ENCODE peak calls at places on chromosomes 16 and 17, in six cellular contexts. C, W, P, K, M and V are unnamed samples.
A peak's percentile ranks its signal among the peaks of the same experiment; 100 is the strongest.

GRCh38 chr17:46978489-46979022 is 497 bp downstream of the RPRML start:
- DNase-seq in C (no peak), W (peak; percentile 40), P (no peak), K (no peak), M (no peak), V (no peak)

GRCh38 chr17:79029327-79030009 is 5.5 kb downstream of the C1QTNF1 start:
- DNase-seq in C (no peak), W (peak; percentile 40), P (no peak), K (no peak), M (no peak), V (peak; percentile 16)

GRCh38 chr17:66542967-66543525 is 240.6 kb downstream of the PRKCA start:
- DNase-seq in C (no peak), W (no peak), P (no peak), K (no peak), M (peak; percentile 41), V (no peak)

GRCh38 chr17:63954402-63955063 is 18.2 kb downstream of the SCN4A start:
- DNase-seq in C (no peak), W (no peak), P (no peak), K (peak; percentile 78), M (no peak), V (no peak)

GRCh38 chr17:33240397-33240796 is 52.7 kb downstream of the ASIC2 start:
- DNase-seq in C (no peak), W (no peak), P (no peak), K (no peak), M (no peak), V (no peak)

GRCh38 chr16:57623251-57624043 is 5.0 kb upstream of the ADGRG1 start:
- DNase-seq in C (peak; percentile 49), W (peak; percentile 62), P (no peak), K (no peak), M (no peak), V (peak; percentile 27)

GRCh38 chr17:57671546-57672204 is 73.4 kb downstream of the CCDC182 start:
- DNase-seq in C (peak; percentile 48), W (peak; percentile 81), P (peak; percentile 95), K (peak; percentile 70), M (peak; percentile 55), V (peak; percentile 82)

GRCh38 chr16:55622930-55623561 is 32.7 kb upstream of the SLC6A2 start:
- DNase-seq in C (no peak), W (no peak), P (no peak), K (no peak), M (no peak), V (no peak)

GRCh38 chr16:59971264-59971663 is 1237.1 kb upstream of the GOT2 start:
- DNase-seq in C (no peak), W (no peak), P (no peak), K (no peak), M (peak; percentile 71), V (no peak)

GRCh38 chr16:79608976-79609375 is 8.4 kb upstream of the MAF start:
- DNase-seq in C (no peak), W (no peak), P (no peak), K (no peak), M (no peak), V (no peak)

GRCh38 chr16:81273223-81273940 is 34.9 kb downstream of the BCO1 start:
- DNase-seq in C (no peak), W (no peak), P (no peak), K (no peak), M (no peak), V (no peak)

GRCh38 chr16:56736476-56736875 is 6.5 kb downstream of the NUP93 start:
- DNase-seq in C (no peak), W (no peak), P (no peak), K (no peak), M (no peak), V (no peak)

GRCh38 chr17:65101371-65101770 is 35.8 kb upstream of the RGS9 start:
- DNase-seq in C (no peak), W (no peak), P (no peak), K (no peak), M (no peak), V (no peak)

GRCh38 chr16:88844412-88845118 is 12.2 kb downstream of the GALNS start:
- DNase-seq in C (no peak), W (no peak), P (no peak), K (no peak), M (no peak), V (no peak)

GRCh38 chr17:7562208-7562605 is 488 bp downstream of the SENP3 start:
- DNase-seq in C (no peak), W (no peak), P (no peak), K (no peak), M (no peak), V (no peak)

GRCh38 chr16:17666293-17666692 is 195.5 kb upstream of the XYLT1 start:
- DNase-seq in C (no peak), W (no peak), P (no peak), K (no peak), M (no peak), V (no peak)

GRCh38 chr17:27413792-27414191 is 42.5 kb upstream of the KSR1 start:
- DNase-seq in C (no peak), W (no peak), P (no peak), K (no peak), M (no peak), V (no peak)

GRCh38 chr17:45270828-45271418 is 9.0 kb upstream of the SPATA32 start:
- DNase-seq in C (no peak), W (no peak), P (no peak), K (peak; percentile 36), M (no peak), V (no peak)

GRCh38 chr17:65741690-65742089 is 180.2 kb upstream of the AXIN2 start:
- DNase-seq in C (no peak), W (no peak), P (no peak), K (no peak), M (no peak), V (no peak)

GRCh38 chr16:50270510-50271147 is 4.3 kb downstream of the ADCY7 start:
- DNase-seq in C (no peak), W (peak; percentile 36), P (no peak), K (no peak), M (no peak), V (peak; percentile 23)

GRCh38 chr17:32515677-32516383 is 29.0 kb downstream of the CDK5R1 start:
- DNase-seq in C (no peak), W (no peak), P (no peak), K (no peak), M (no peak), V (no peak)

GRCh38 chr16:28210979-28211505 is 723 bp downstream of the XPO6 start:
- DNase-seq in C (peak; percentile 39), W (peak; percentile 74), P (no peak), K (peak; percentile 58), M (peak; percentile 63), V (peak; percentile 68)

GRCh38 chr16:28210264-28210663 is 1.5 kb downstream of the XPO6 start:
- DNase-seq in C (no peak), W (no peak), P (no peak), K (no peak), M (peak; percentile 32), V (no peak)

GRCh38 chr16:28212532-28212873 is 738 bp upstream of the XPO6 start:
- DNase-seq in C (no peak), W (no peak), P (no peak), K (no peak), M (no peak), V (no peak)

GRCh38 chr16:28213396-28213795 is 1.6 kb upstream of the XPO6 start:
- DNase-seq in C (no peak), W (no peak), P (no peak), K (no peak), M (peak; percentile 94), V (no peak)

DNA sequence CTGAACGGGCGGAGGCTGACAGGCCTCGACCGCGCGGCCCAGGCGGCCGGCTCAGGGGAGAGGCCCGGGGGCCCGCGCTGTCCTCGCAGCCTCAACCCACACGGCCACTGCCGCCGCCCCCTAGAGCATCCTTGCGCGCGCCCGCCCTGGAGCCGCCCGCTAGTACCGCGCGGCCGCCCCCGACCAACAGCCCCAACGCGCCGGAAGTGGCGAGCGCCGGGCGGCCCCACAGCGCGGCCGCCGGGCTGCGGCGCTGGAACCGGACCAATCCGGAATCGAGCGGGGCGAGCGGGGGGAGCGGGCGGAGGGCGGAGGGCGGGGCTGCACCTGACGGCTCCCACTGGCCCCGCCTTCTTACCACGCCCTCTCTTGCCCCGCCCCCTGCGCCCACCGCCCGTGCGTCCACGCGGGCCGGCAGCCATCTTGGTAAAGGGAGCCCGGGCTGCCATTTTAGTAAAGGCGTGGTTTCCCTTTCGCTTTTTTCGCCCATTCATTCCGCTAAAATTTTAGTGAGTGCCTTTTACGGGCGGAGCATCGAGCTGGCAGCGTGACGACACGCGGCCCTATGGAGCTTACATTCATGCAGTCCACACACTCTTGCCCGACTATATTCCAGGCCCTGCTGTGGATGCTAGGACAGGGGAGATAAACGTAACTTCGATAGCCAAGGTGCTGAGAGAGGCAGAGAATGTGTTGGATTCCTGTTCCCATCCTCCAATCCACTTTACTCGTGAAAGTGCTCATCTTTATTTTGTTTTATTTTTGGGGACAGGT is at the start of gene XPO6:
- DNase-seq in C (peak; percentile 90), W (peak; percentile 99), P (no peak), K (peak; percentile 97), M (peak; percentile 91), V (peak; percentile 96)
- TF ChIP-seq POLR2A in C (peak; percentile 48), W (no peak), P (peak; percentile 66), K (peak; percentile 79), M (peak; percentile 72), V (no peak)

GRCh38 chr17:38564254-38564605 is 41.5 kb downstream of the SRCIN1 start:
- DNase-seq in C (no peak), W (no peak), P (no peak), K (no peak), M (no peak), V (no peak)
- H3K27me3 ChIP-seq in C (peaks cover 81% of the 10 kb centered on the region), W (peaks cover 3% of the 10 kb centered on the region), P (peaks cover 11% of the 10 kb centered on the region), K (no peaks in the 10 kb centered on the region), M (peaks cover 78% of the 10 kb centered on the region), V (peaks cover 99% of the 10 kb centered on the region)

GRCh38 chr17:70181866-70182265 is 12.5 kb downstream of the KCNJ2 start:
- DNase-seq in C (no peak), W (no peak), P (no peak), K (no peak), M (peak; percentile 13), V (no peak)

GRCh38 chr17:70184207-70184606 is 14.9 kb downstream of the KCNJ2 start:
- DNase-seq in C (no peak), W (no peak), P (no peak), K (no peak), M (no peak), V (no peak)

GRCh38 chr17:70184770-70185169 is 15.4 kb downstream of the KCNJ2 start:
- DNase-seq in C (no peak), W (no peak), P (no peak), K (no peak), M (peak; percentile 75), V (no peak)

GRCh38 chr17:70183508-70183907 is 14.2 kb downstream of the KCNJ2 start:
- DNase-seq in C (no peak), W (no peak), P (no peak), K (no peak), M (no peak), V (no peak)

DNA sequence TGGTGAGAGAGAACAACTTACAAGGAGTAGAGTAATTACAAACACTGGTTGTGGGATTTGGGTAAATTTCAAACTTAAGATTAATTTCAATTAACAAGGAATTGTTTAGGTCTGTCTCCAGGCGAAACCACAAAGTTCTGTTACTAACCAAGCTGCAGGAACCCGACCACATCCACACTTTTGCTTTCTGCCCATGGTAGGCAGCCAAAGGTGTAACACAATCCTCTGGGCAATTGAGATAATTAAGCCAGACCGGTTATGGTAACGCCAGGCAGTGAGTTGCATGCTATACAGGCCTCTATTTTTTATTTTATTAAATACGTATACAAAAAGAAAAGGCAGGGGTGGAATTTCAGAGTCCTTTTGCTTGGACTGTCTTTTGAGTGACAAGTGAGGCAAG is 12.0 kb downstream of the KCNJ2 start:
- DNase-seq in C (no peak), W (no peak), P (no peak), K (no peak), M (no peak), V (no peak)
- H3K4me1 ChIP-seq in C (no peaks in the 10 kb centered on the region), W (no peaks in the 10 kb centered on the region), P (peaks cover 12% of the 10 kb centered on the region), K (no peaks in the 10 kb centered on the region), M (peaks cover 20% of the 10 kb centered on the region), V (peaks cover 38% of the 10 kb centered on the region)

GRCh38 chr16:2062801-2063200 is 15.0 kb downstream of the TSC2 start:
- DNase-seq in C (no peak), W (no peak), P (no peak), K (no peak), M (no peak), V (no peak)
- TF ChIP-seq POLR2A in C (no peak), W (no peak), P (no peak), K (no peak), M (no peak), V (no peak)